ENCODE peak calls at places on chromosomes 2 and 18, in eight cellular contexts. One of them, this sample, is unnamed.

GRCh38 chr2:37415128-37415817 is 70.8 kb downstream of the QPCT start:
- DNase-seq in neural progenitor cell: no peak
- DNase-seq in astrocyte of the spinal cord: peak; percentile 54
- DNase-seq in heart right ventricle: no peak
- DNase-seq in foreskin fibroblast: peak; percentile 74
- DNase-seq in uterus: no peak
- DNase-seq in hepatocyte: peak; percentile 17
- DNase-seq in ovary: no peak
- DNase-seq in this sample: peak; percentile 20

GRCh38 chr2:238096311-238097011 is 3.7 kb upstream of the ESPNL start:
- DNase-seq in hepatocyte: no peak
- DNase-seq in ovary: no peak
- DNase-seq in foreskin fibroblast: no peak
- DNase-seq in astrocyte of the spinal cord: peak; percentile 17
- DNase-seq in neural progenitor cell: peak; percentile 41
- DNase-seq in uterus: no peak
- DNase-seq in heart right ventricle: no peak
- DNase-seq in this sample: peak; percentile 6

GRCh38 chr2:38788306-38788705 is 10.3 kb downstream of the GEMIN6 start:
- DNase-seq in foreskin fibroblast: no peak
- DNase-seq in astrocyte of the spinal cord: peak; percentile 13
- DNase-seq in neural progenitor cell: peak; percentile 56
- DNase-seq in heart right ventricle: no peak
- DNase-seq in hepatocyte: no peak
- DNase-seq in ovary: no peak
- DNase-seq in uterus: no peak
- DNase-seq in this sample: peak; percentile 63

GRCh38 chr2:231364961-231365810 is 30.3 kb upstream of the B3GNT7 start:
- DNase-seq in hepatocyte: peak; percentile 82
- DNase-seq in neural progenitor cell: no peak
- DNase-seq in uterus: no peak
- DNase-seq in foreskin fibroblast: peak; percentile 94
- DNase-seq in heart right ventricle: no peak
- DNase-seq in ovary: no peak
- DNase-seq in astrocyte of the spinal cord: peak; percentile 79
- DNase-seq in this sample: peak; percentile 11

GRCh38 chr18:11040823-11041712 is 108.3 kb downstream of the PIEZO2 start:
- DNase-seq in foreskin fibroblast: peak; percentile 74
- DNase-seq in uterus: peak; percentile 20
- DNase-seq in neural progenitor cell: peak; percentile 79
- DNase-seq in astrocyte of the spinal cord: peak; percentile 56
- DNase-seq in hepatocyte: peak; percentile 72
- DNase-seq in ovary: peak; percentile 68
- DNase-seq in heart right ventricle: peak; percentile 62
- DNase-seq in this sample: peak; percentile 50

GRCh38 chr2:169815849-169816248 is 8.9 kb downstream of the METTL5 start:
- DNase-seq in neural progenitor cell: no peak
- DNase-seq in ovary: no peak
- DNase-seq in uterus: no peak
- DNase-seq in astrocyte of the spinal cord: peak; percentile 91
- DNase-seq in heart right ventricle: no peak
- DNase-seq in hepatocyte: no peak
- DNase-seq in foreskin fibroblast: peak; percentile 90
- DNase-seq in this sample: peak; percentile 76

GRCh38 chr2:162234620-162235462 is 8.4 kb downstream of the FAP start:
- DNase-seq in foreskin fibroblast: no peak
- DNase-seq in astrocyte of the spinal cord: no peak
- DNase-seq in hepatocyte: no peak
- DNase-seq in uterus: no peak
- DNase-seq in heart right ventricle: no peak
- DNase-seq in neural progenitor cell: no peak
- DNase-seq in ovary: no peak
- DNase-seq in this sample: no peak

GRCh38 chr2:226190479-226191252 is 609.0 kb downstream of the IRS1 start:
- DNase-seq in heart right ventricle: no peak
- DNase-seq in astrocyte of the spinal cord: peak; percentile 80
- DNase-seq in ovary: no peak
- DNase-seq in uterus: no peak
- DNase-seq in hepatocyte: no peak
- DNase-seq in foreskin fibroblast: peak; percentile 72
- DNase-seq in neural progenitor cell: no peak
- DNase-seq in this sample: no peak

GRCh38 chr2:99756059-99756458 is 266.2 kb upstream of the REV1 start:
- DNase-seq in astrocyte of the spinal cord: no peak
- DNase-seq in foreskin fibroblast: no peak
- DNase-seq in neural progenitor cell: no peak
- DNase-seq in hepatocyte: no peak
- DNase-seq in uterus: no peak
- DNase-seq in ovary: no peak
- DNase-seq in heart right ventricle: no peak
- DNase-seq in this sample: no peak

GRCh38 chr2:88016948-88017779 is 817 bp upstream of the RNU2-63P start:
- DNase-seq in astrocyte of the spinal cord: no peak
- DNase-seq in heart right ventricle: no peak
- DNase-seq in neural progenitor cell: peak; percentile 77
- DNase-seq in uterus: no peak
- DNase-seq in ovary: no peak
- DNase-seq in foreskin fibroblast: no peak
- DNase-seq in hepatocyte: peak; percentile 80
- DNase-seq in this sample: no peak

GRCh38 chr2:176161817-176162626 is 4.9 kb downstream of the HOXD3 start:
- DNase-seq in hepatocyte: no peak
- DNase-seq in astrocyte of the spinal cord: peak; percentile 59
- DNase-seq in neural progenitor cell: peak; percentile 35
- DNase-seq in heart right ventricle: no peak
- DNase-seq in ovary: no peak
- DNase-seq in foreskin fibroblast: peak; percentile 79
- DNase-seq in uterus: no peak
- DNase-seq in this sample: no peak

GRCh38 chr18:59730896-59731295 is 33.7 kb upstream of the CCBE1 start:
- DNase-seq in ovary: no peak
- DNase-seq in astrocyte of the spinal cord: no peak
- DNase-seq in neural progenitor cell: no peak
- DNase-seq in hepatocyte: no peak
- DNase-seq in foreskin fibroblast: peak; percentile 57
- DNase-seq in heart right ventricle: no peak
- DNase-seq in uterus: no peak
- DNase-seq in this sample: no peak

GRCh38 chr2:29920130-29920577 is 1.2 kb downstream of the ALK start:
- DNase-seq in astrocyte of the spinal cord: peak; percentile 46
- DNase-seq in heart right ventricle: peak; percentile 51
- DNase-seq in foreskin fibroblast: peak; percentile 54
- DNase-seq in neural progenitor cell: peak; percentile 94
- DNase-seq in hepatocyte: peak; percentile 87
- DNase-seq in uterus: no peak
- DNase-seq in ovary: peak; percentile 30
- DNase-seq in this sample: no peak

GRCh38 chr2:60806988-60807681 is 51.1 kb downstream of the PAPOLG start:
- DNase-seq in neural progenitor cell: peak; percentile 34
- DNase-seq in ovary: no peak
- DNase-seq in hepatocyte: no peak
- DNase-seq in heart right ventricle: no peak
- DNase-seq in uterus: no peak
- DNase-seq in foreskin fibroblast: peak; percentile 79
- DNase-seq in astrocyte of the spinal cord: peak; percentile 72
- DNase-seq in this sample: peak; percentile 53

GRCh38 chr2:24409700-24410556 is 49.6 kb upstream of the ITSN2 start:
- DNase-seq in ovary: peak; percentile 59
- DNase-seq in astrocyte of the spinal cord: peak; percentile 73
- DNase-seq in uterus: peak; percentile 52
- DNase-seq in neural progenitor cell: peak; percentile 81
- DNase-seq in foreskin fibroblast: peak; percentile 85
- DNase-seq in heart right ventricle: peak; percentile 48
- DNase-seq in hepatocyte: peak; percentile 78
- DNase-seq in this sample: peak; percentile 57

GRCh38 chr2:144237108-144237507 is 282.8 kb downstream of the ZEB2 start:
- DNase-seq in ovary: no peak
- DNase-seq in foreskin fibroblast: no peak
- DNase-seq in heart right ventricle: no peak
- DNase-seq in hepatocyte: no peak
- DNase-seq in neural progenitor cell: no peak
- DNase-seq in astrocyte of the spinal cord: no peak
- DNase-seq in uterus: no peak
- DNase-seq in this sample: no peak

GRCh38 chr2:133484106-133484505 is 84.2 kb downstream of the NCKAP5 start:
- DNase-seq in hepatocyte: no peak
- DNase-seq in uterus: no peak
- DNase-seq in astrocyte of the spinal cord: no peak
- DNase-seq in heart right ventricle: no peak
- DNase-seq in foreskin fibroblast: peak; percentile 41
- DNase-seq in neural progenitor cell: no peak
- DNase-seq in ovary: no peak
- DNase-seq in this sample: no peak

GRCh38 chr2:1493361-1494126 is 80.3 kb downstream of the TPO start:
- DNase-seq in uterus: no peak
- DNase-seq in ovary: peak; percentile 12
- DNase-seq in heart right ventricle: no peak
- DNase-seq in neural progenitor cell: no peak
- DNase-seq in foreskin fibroblast: no peak
- DNase-seq in hepatocyte: no peak
- DNase-seq in astrocyte of the spinal cord: no peak
- DNase-seq in this sample: no peak

DNA sequence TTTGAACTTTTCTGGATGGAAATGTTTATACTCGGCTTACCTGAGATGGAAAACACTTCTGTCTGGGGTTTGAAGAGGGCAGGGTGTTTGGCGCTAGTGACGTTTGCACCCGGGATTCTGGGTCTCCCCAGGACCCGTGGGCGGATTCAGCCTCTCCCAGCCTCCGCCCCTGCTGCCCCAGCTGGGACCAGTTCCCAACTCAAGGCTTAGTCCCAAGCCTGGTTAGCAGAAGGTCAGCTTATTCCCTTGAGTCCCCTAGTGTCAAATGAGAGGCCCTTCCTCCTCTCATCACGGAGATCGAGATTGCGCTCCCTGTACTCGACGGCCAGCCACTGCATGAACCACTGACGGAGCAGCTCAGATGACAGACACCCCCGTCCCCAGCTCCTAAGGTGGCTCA is 123.2 kb downstream of the RTP5 start:
- DNase-seq in foreskin fibroblast: no peak
- DNase-seq in astrocyte of the spinal cord: no peak
- DNase-seq in uterus: no peak
- DNase-seq in hepatocyte: no peak
- DNase-seq in neural progenitor cell: no peak
- DNase-seq in heart right ventricle: no peak
- DNase-seq in ovary: no peak
- DNase-seq in this sample: no peak
- TF ChIP-seq CTCF in foreskin fibroblast: no peak
- TF ChIP-seq CTCF in astrocyte of the spinal cord: no peak
- TF ChIP-seq CTCF in uterus: no peak
- TF ChIP-seq CTCF in hepatocyte: no peak
- TF ChIP-seq CTCF in neural progenitor cell: no peak
- TF ChIP-seq CTCF in heart right ventricle: no peak
- TF ChIP-seq CTCF in ovary: no peak
- TF ChIP-seq CTCF in this sample: no peak

GRCh38 chr2:106140091-106140490 is 54.0 kb downstream of the UXS1 start:
- DNase-seq in heart right ventricle: no peak
- DNase-seq in foreskin fibroblast: no peak
- DNase-seq in ovary: no peak
- DNase-seq in hepatocyte: no peak
- DNase-seq in astrocyte of the spinal cord: no peak
- DNase-seq in uterus: no peak
- DNase-seq in neural progenitor cell: no peak
- DNase-seq in this sample: no peak
- H3K4me3 ChIP-seq in heart right ventricle: no peak overlapping the region
- H3K4me3 ChIP-seq in foreskin fibroblast: no peak overlapping the region
- H3K4me3 ChIP-seq in ovary: no peak overlapping the region
- H3K4me3 ChIP-seq in hepatocyte: no peak overlapping the region
- H3K4me3 ChIP-seq in astrocyte of the spinal cord: no peak overlapping the region
- H3K4me3 ChIP-seq in uterus: no peak overlapping the region
- H3K4me3 ChIP-seq in neural progenitor cell: no peak overlapping the region
- H3K4me3 ChIP-seq in this sample: no peak overlapping the region

GRCh38 chr2:154439156-154439555 is 259.3 kb upstream of the KCNJ3 start:
- DNase-seq in astrocyte of the spinal cord: no peak
- DNase-seq in neural progenitor cell: no peak
- DNase-seq in uterus: no peak
- DNase-seq in foreskin fibroblast: no peak
- DNase-seq in heart right ventricle: no peak
- DNase-seq in hepatocyte: peak; percentile 5
- DNase-seq in ovary: no peak
- DNase-seq in this sample: no peak
- TF ChIP-seq CTCF in astrocyte of the spinal cord: no peak
- TF ChIP-seq CTCF in neural progenitor cell: peak; percentile 33
- TF ChIP-seq CTCF in uterus: no peak
- TF ChIP-seq CTCF in foreskin fibroblast: no peak
- TF ChIP-seq CTCF in heart right ventricle: peak; percentile 35
- TF ChIP-seq CTCF in hepatocyte: peak; percentile 53
- TF ChIP-seq CTCF in ovary: no peak
- TF ChIP-seq CTCF in this sample: no peak

DNA sequence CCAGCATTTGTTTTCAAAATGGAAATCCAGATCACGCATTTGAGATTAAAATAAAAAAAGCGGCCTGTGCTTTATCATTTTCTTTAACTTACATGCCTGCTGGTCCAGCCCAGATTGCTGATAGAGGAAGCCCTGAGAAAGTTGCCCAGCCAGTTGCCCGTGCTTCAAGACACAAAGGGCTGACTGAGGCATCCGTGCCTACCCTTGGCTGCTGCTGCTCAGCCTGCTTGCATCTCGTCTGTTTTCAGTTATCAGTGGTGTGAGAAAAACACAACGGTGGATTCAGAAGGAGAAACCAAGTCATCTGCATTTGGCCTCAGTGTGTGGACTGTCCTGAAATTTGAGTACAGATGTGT is 85.0 kb downstream of the NEDD4L start:
- DNase-seq in heart right ventricle: no peak
- DNase-seq in hepatocyte: no peak
- DNase-seq in astrocyte of the spinal cord: no peak
- DNase-seq in ovary: no peak
- DNase-seq in foreskin fibroblast: no peak
- DNase-seq in neural progenitor cell: no peak
- DNase-seq in uterus: no peak
- DNase-seq in this sample: no peak
- H3K4me3 ChIP-seq in heart right ventricle: no peak overlapping the region
- H3K4me3 ChIP-seq in hepatocyte: no peak overlapping the region
- H3K4me3 ChIP-seq in astrocyte of the spinal cord: no peak overlapping the region
- H3K4me3 ChIP-seq in ovary: no peak overlapping the region
- H3K4me3 ChIP-seq in foreskin fibroblast: no peak overlapping the region
- H3K4me3 ChIP-seq in neural progenitor cell: no peak overlapping the region
- H3K4me3 ChIP-seq in uterus: no peak overlapping the region
- H3K4me3 ChIP-seq in this sample: no peak overlapping the region

This sample was measured in astrocyte of the cerebellum.